ENCODE peak calls at places on chromosomes 12 and 14, in six cellular contexts. U, S, J, N, V and Y are unnamed samples.

GRCh38 chr12:24561411-24561871 is 387.5 kb downstream of the BCAT1 start:
- DNase-seq in U (no peak), S (no peak), J (no peak), N (peak; percentile 46), V (peak; percentile 76), Y (no peak)

GRCh38 chr14:103179078-103179477 is 55.8 kb downstream of the TNFAIP2 start:
- DNase-seq in U (no peak), S (no peak), J (no peak), N (no peak), V (no peak), Y (no peak)

GRCh38 chr12:44771485-44771884 is 104.6 kb downstream of the NELL2 start:
- DNase-seq in U (no peak), S (no peak), J (no peak), N (no peak), V (peak; percentile 54), Y (no peak)

GRCh38 chr12:15852383-15852782 is 29.8 kb upstream of the STRAP start:
- DNase-seq in U (no peak), S (no peak), J (no peak), N (peak; percentile 21), V (no peak), Y (peak; percentile 31)

GRCh38 chr12:56682323-56682722 is 5.8 kb downstream of the PTGES3 start:
- DNase-seq in U (no peak), S (no peak), J (no peak), N (no peak), V (no peak), Y (no peak)

GRCh38 chr12:92107621-92108131 is 38.0 kb downstream of the BTG1 start:
- DNase-seq in U (no peak), S (no peak), J (no peak), N (no peak), V (peak; percentile 36), Y (no peak)

GRCh38 chr12:132153501-132154340 is 9.5 kb downstream of the NOC4L start:
- DNase-seq in U (peak; percentile 76), S (peak; percentile 58), J (peak; percentile 52), N (peak; percentile 92), V (peak; percentile 93), Y (peak; percentile 69)

GRCh38 chr14:88632512-88632911 is 69.7 kb downstream of the ZC3H14 start:
- DNase-seq in U (no peak), S (no peak), J (no peak), N (no peak), V (no peak), Y (no peak)

GRCh38 chr12:54364413-54364812 is at the start of gene GPR84:
- DNase-seq in U (no peak), S (no peak), J (no peak), N (no peak), V (no peak), Y (no peak)

GRCh38 chr14:22391908-22392307 is 197.1 kb downstream of the DAD1 start:
- DNase-seq in U (no peak), S (peak; percentile 60), J (peak; percentile 63), N (peak; percentile 78), V (peak; percentile 84), Y (peak; percentile 64)

GRCh38 chr12:115451785-115452736 is 768.1 kb upstream of the TBX3 start:
- DNase-seq in U (no peak), S (peak; percentile 61), J (peak; percentile 33), N (peak; percentile 96), V (peak; percentile 91), Y (peak; percentile 23)

GRCh38 chr14:76950043-76951020 is 78.2 kb downstream of the IRF2BPL start:
- DNase-seq in U (no peak), S (no peak), J (peak; percentile 58), N (no peak), V (no peak), Y (no peak)

GRCh38 chr12:75446857-75447256 is 33.7 kb upstream of the GLIPR1 start:
- DNase-seq in U (no peak), S (no peak), J (no peak), N (no peak), V (no peak), Y (peak; percentile 73)

GRCh38 chr12:75812341-75813018 is 219.1 kb downstream of the PHLDA1 start:
- DNase-seq in U (no peak), S (no peak), J (no peak), N (peak; percentile 8), V (peak; percentile 67), Y (no peak)

DNA sequence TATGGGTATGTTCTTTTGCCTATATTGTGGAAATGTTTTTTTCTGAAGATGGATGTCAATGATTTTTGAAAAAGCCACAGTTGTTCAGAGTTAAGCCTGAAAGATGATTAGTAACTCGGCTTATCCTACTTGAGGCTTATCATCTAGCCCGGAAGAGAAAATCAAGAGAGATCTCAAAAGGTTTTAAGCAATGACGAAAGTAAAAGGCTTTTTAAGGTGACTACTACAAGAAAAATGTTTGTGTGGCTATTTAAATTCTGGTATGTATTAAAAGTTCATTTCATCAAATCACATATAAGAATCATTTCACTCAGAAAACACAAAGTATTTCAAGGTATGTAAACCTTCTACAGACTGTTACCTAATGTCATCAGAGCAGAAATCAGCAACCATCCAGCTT is 40.2 kb downstream of the HEATR5A start:
- DNase-seq in U (no peak), S (no peak), J (no peak), N (no peak), V (no peak), Y (no peak)
- TF ChIP-seq CTCF in U (no peak), S (no peak), J (no peak), N (no peak), V (no peak), Y (no peak)

GRCh38 chr12:68933564-68933893 is 558 bp upstream of the CPM start:
- DNase-seq in U (no peak), S (no peak), J (no peak), N (no peak), V (no peak), Y (no peak)

GRCh38 chr12:68930178-68930577 is 2.8 kb downstream of the CPM start:
- DNase-seq in U (no peak), S (no peak), J (no peak), N (no peak), V (no peak), Y (no peak)

GRCh38 chr12:68934392-68934791 is 1.4 kb upstream of the CPM start:
- DNase-seq in U (no peak), S (no peak), J (no peak), N (no peak), V (no peak), Y (no peak)

GRCh38 chr12:68932123-68932700 is 759 bp downstream of the CPM start:
- DNase-seq in U (no peak), S (no peak), J (peak; percentile 16), N (no peak), V (no peak), Y (no peak)

GRCh38 chr12:68932701-68933563 is at the start of gene CPM:
- DNase-seq in U (no peak), S (peak; percentile 69), J (peak; percentile 64), N (peak; percentile 90), V (peak; percentile 72), Y (peak; percentile 67)
- H3K27ac ChIP-seq in U (peak within 1 kb of the TSS; percentile 86), S (peak within 1 kb of the TSS; percentile 56), J (peak within 1 kb of the TSS; percentile 66), N (peak within 1 kb of the TSS; percentile 14), V (no peak within 1 kb of the TSS), Y (no peak within 1 kb of the TSS)

GRCh38 chr14:57199911-57200310 is 68.8 kb downstream of the EXOC5 start:
- DNase-seq in U (no peak), S (no peak), J (no peak), N (no peak), V (no peak), Y (peak; percentile 17)
- TF ChIP-seq CTCF in U (no peak), S (no peak), J (no peak), N (no peak), V (no peak), Y (no peak)

GRCh38 chr12:68886636-68887572 is 46.1 kb downstream of the CPM start:
- DNase-seq in U (no peak), S (no peak), J (no peak), N (no peak), V (no peak), Y (no peak)
- H3K27ac ChIP-seq in U (no peak overlapping the region), S (no peak overlapping the region), J (no peak overlapping the region), N (no peak overlapping the region), V (no peak overlapping the region), Y (no peak overlapping the region)

GRCh38 chr12:41190360-41190759 is 2.2 kb downstream of the PDZRN4 start:
- DNase-seq in U (no peak), S (no peak), J (peak; percentile 39), N (peak; percentile 38), V (peak; percentile 49), Y (no peak)
- TF ChIP-seq CTCF in U (peak; percentile 10), S (peak; percentile 50), J (peak; percentile 16), N (peak; percentile 54), V (peak; percentile 63), Y (peak; percentile 22)

GRCh38 chr12:49866859-49867579 is 24.1 kb upstream of the BCDIN3D start:
- DNase-seq in U (peak; percentile 89), S (peak; percentile 72), J (peak; percentile 58), N (peak; percentile 83), V (peak; percentile 90), Y (peak; percentile 84)
- H3K27ac ChIP-seq in U (no peak overlapping the region), S (no peak overlapping the region), J (peak overlapping the region; percentile 36), N (peak overlapping the region; percentile 89), V (no peak overlapping the region), Y (peak overlapping the region; percentile 57)

DNA sequence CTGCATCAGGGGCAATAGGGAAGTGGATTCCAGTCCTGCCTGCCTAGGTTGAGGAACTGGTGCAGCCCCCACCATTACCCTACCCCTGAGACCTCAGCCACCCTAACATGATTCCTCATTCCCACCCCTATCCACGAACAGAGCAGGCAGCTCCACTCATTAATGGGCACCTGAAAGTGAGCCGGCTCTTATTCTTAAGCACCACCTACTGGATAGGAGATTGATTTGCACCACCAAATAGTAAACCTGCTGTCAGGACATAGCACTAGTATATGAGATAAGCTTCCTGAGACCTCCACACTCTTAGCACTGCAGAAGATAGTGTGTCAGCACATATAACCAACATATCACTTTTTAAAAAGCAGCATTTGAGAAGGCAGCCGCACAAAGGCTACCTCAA is 573.2 kb downstream of the SOX5 start:
- DNase-seq in U (no peak), S (no peak), J (no peak), N (no peak), V (peak; percentile 64), Y (no peak)
- TF ChIP-seq CTCF in U (no peak), S (no peak), J (no peak), N (peak; percentile 9), V (peak; percentile 59), Y (no peak)